ENCODE peak calls at places on chromosomes 5 and 9, in seven cellular contexts. C, Y, W, P, Z, O and A are unnamed samples.

GRCh38 chr5:60993875-60994571 is 49.0 kb downstream of the NDUFAF2 start:
- DNase-seq in C (no peak), Y (no peak), W (no peak), P (no peak), Z (no peak), O (no peak), A (no peak)

GRCh38 chr5:167770461-167770860 is 521.0 kb upstream of the WWC1 start:
- DNase-seq in C (no peak), Y (no peak), W (peak; percentile 92), P (no peak), Z (no peak), O (no peak), A (no peak)

GRCh38 chr5:175822225-175822624 is 49.2 kb upstream of the CPLX2 start:
- DNase-seq in C (no peak), Y (no peak), W (peak; percentile 5), P (no peak), Z (no peak), O (no peak), A (no peak)

GRCh38 chr9:32581512-32582143 is 8.7 kb upstream of the NDUFB6 start:
- DNase-seq in C (peak; percentile 81), Y (no peak), W (peak; percentile 67), P (peak; percentile 20), Z (no peak), O (peak; percentile 48), A (no peak)

GRCh38 chr5:109987355-109987754 is 297.6 kb downstream of the MAN2A1 start:
- DNase-seq in C (no peak), Y (no peak), W (peak; percentile 45), P (no peak), Z (no peak), O (no peak), A (no peak)

GRCh38 chr5:127313847-127314473 is 23.4 kb downstream of the MEGF10 start:
- DNase-seq in C (peak; percentile 65), Y (peak; percentile 71), W (peak; percentile 17), P (peak; percentile 43), Z (peak; percentile 27), O (peak; percentile 39), A (no peak)

GRCh38 chr9:114930063-114930812 is at the start of gene TNFSF8:
- DNase-seq in C (no peak), Y (peak; percentile 36), W (no peak), P (no peak), Z (no peak), O (no peak), A (no peak)

GRCh38 chr9:38117646-38118045 is 48.6 kb upstream of the SHB start:
- DNase-seq in C (no peak), Y (no peak), W (no peak), P (no peak), Z (no peak), O (no peak), A (no peak)

GRCh38 chr9:131524578-131525315 is 6.3 kb downstream of the UCK1 start:
- DNase-seq in C (no peak), Y (no peak), W (peak; percentile 17), P (no peak), Z (no peak), O (no peak), A (no peak)

GRCh38 chr9:4344946-4345345 is 45.1 kb upstream of the GLIS3 start:
- DNase-seq in C (no peak), Y (no peak), W (no peak), P (peak; percentile 38), Z (no peak), O (peak; percentile 84), A (no peak)

GRCh38 chr5:141851195-141851874 is 26.9 kb downstream of the PCDH1 start:
- DNase-seq in C (no peak), Y (no peak), W (no peak), P (no peak), Z (no peak), O (no peak), A (no peak)

GRCh38 chr5:63220244-63220643 is 641.6 kb downstream of the LRRC70 start:
- DNase-seq in C (no peak), Y (no peak), W (no peak), P (no peak), Z (no peak), O (no peak), A (no peak)

GRCh38 chr5:35316611-35317307 is 86.5 kb upstream of the PRLR start:
- DNase-seq in C (no peak), Y (no peak), W (peak; percentile 46), P (no peak), Z (no peak), O (peak; percentile 42), A (no peak)

GRCh38 chr5:141692919-141693848 is 11.2 kb upstream of the ARAP3 start:
- DNase-seq in C (no peak), Y (no peak), W (peak; percentile 69), P (no peak), Z (no peak), O (no peak), A (no peak)

GRCh38 chr5:90112293-90112692 is 297.3 kb downstream of the CETN3 start:
- DNase-seq in C (no peak), Y (no peak), W (no peak), P (no peak), Z (no peak), O (no peak), A (no peak)

GRCh38 chr9:126228111-126228778 is 98.4 kb upstream of the MVB12B start:
- DNase-seq in C (no peak), Y (no peak), W (no peak), P (no peak), Z (no peak), O (no peak), A (peak; percentile 46)

GRCh38 chr5:149283611-149284480 is 12.2 kb downstream of the AFAP1L1 start:
- DNase-seq in C (no peak), Y (no peak), W (no peak), P (no peak), Z (peak; percentile 66), O (no peak), A (no peak)

GRCh38 chr5:116517557-116517956 is 57.1 kb downstream of the SEMA6A start:
- DNase-seq in C (no peak), Y (no peak), W (no peak), P (no peak), Z (no peak), O (no peak), A (no peak)

GRCh38 chr5:14399054-14399657 is 182.4 kb upstream of the OTULINL start:
- DNase-seq in C (peak; percentile 46), Y (no peak), W (peak; percentile 69), P (no peak), Z (no peak), O (peak; percentile 31), A (no peak)

GRCh38 chr5:169300468-169301385 is at the start of gene SLIT3:
- DNase-seq in C (no peak), Y (peak; percentile 67), W (peak; percentile 88), P (no peak), Z (peak; percentile 46), O (peak; percentile 86), A (peak; percentile 92)

GRCh38 chr5:169302491-169303118 is 1.7 kb upstream of the SLIT3 start:
- DNase-seq in C (peak; percentile 74), Y (peak; percentile 74), W (peak; percentile 70), P (peak; percentile 56), Z (peak; percentile 47), O (peak; percentile 66), A (peak; percentile 74)

GRCh38 chr5:169302046-169302445 is 1.1 kb upstream of the SLIT3 start:
- DNase-seq in C (no peak), Y (no peak), W (no peak), P (no peak), Z (no peak), O (no peak), A (no peak)

GRCh38 chr5:169299651-169300467 is 1.1 kb downstream of the SLIT3 start:
- DNase-seq in C (no peak), Y (no peak), W (peak; percentile 37), P (no peak), Z (no peak), O (peak; percentile 10), A (no peak)

GRCh38 chr5:169301386-169301930 is 519 bp upstream of the SLIT3 start:
- DNase-seq in C (no peak), Y (no peak), W (peak; percentile 23), P (no peak), Z (no peak), O (no peak), A (peak; percentile 75)
- H3K4me1 ChIP-seq in C (no peaks in the 10 kb centered on the region), Y (peaks cover 7% of the 10 kb centered on the region), W (peaks cover 5% of the 10 kb centered on the region), P (no peaks in the 10 kb centered on the region), Z (peaks cover 6% of the 10 kb centered on the region), O (peaks cover 38% of the 10 kb centered on the region), A (peaks cover 41% of the 10 kb centered on the region)

GRCh38 chr9:79973627-79974026 is 401.9 kb downstream of the TLE4 start:
- DNase-seq in C (no peak), Y (no peak), W (no peak), P (no peak), Z (no peak), O (no peak), A (no peak)

GRCh38 chr9:79969866-79970265 is 398.1 kb downstream of the TLE4 start:
- DNase-seq in C (no peak), Y (no peak), W (no peak), P (no peak), Z (no peak), O (no peak), A (no peak)

GRCh38 chr9:79974806-79975422 is 403.1 kb downstream of the TLE4 start:
- DNase-seq in C (no peak), Y (peak; percentile 72), W (no peak), P (no peak), Z (no peak), O (no peak), A (no peak)

GRCh38 chr9:79968533-79968932 is 396.8 kb downstream of the TLE4 start:
- DNase-seq in C (no peak), Y (no peak), W (no peak), P (no peak), Z (no peak), O (no peak), A (no peak)

DNA sequence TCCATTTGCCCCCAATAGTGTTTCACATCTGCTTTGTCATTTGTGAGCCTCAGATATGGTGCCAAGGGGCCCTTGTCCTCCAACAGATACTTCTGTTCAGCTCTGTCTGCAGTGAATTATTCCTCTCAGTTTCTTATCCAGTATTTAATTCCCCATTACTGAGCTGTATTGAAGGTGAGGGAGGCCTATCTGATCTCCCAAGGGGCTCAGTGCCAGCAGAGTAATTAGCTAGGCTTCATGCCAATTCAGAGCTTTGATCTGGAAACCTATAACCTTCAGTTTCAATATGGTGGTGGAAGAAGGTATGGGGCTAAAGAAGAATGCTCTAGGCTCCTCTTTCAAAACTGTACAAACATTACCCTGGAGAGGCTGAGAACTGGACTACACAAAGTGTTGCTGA is 397.6 kb downstream of the TLE4 start:
- DNase-seq in C (no peak), Y (peak; percentile 71), W (no peak), P (no peak), Z (no peak), O (no peak), A (no peak)
- H3K27ac ChIP-seq in C (no peak overlapping the region), Y (no peak overlapping the region), W (no peak overlapping the region), P (no peak overlapping the region), Z (no peak overlapping the region), O (no peak overlapping the region), A (no peak overlapping the region)

DNA sequence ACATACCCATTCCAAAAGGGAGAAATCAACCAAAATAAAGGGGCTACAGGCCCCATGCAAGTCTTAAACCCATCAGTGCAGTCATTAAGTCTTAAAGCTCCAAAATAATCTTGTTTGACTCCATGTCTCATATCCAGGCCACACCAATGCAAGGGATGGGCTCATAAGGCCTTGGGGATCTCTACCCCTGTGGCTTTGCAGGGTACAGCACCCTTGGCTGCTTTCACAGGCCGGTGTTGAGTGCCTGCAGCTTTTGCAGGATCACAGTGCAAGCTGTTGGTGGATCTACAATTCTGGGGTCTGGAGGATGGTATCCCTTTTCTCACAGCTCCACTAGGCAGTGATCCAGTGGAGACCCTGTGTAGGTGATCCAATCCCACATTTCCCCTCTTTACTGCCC is 5.0 kb upstream of the SPINK14 start:
- DNase-seq in C (no peak), Y (no peak), W (no peak), P (no peak), Z (no peak), O (no peak), A (no peak)
- TF ChIP-seq CTCF in C (no peak), Y (no peak), W (no peak), P (no peak), Z (no peak), O (no peak), A (no peak)

GRCh38 chr5:135040331-135041144 is 6.5 kb upstream of the PITX1 start:
- DNase-seq in C (no peak), Y (no peak), W (no peak), P (no peak), Z (no peak), O (no peak), A (no peak)
- H3K4me1 ChIP-seq in C (peaks cover 6% of the 10 kb centered on the region), Y (peaks cover 21% of the 10 kb centered on the region), W (no peaks in the 10 kb centered on the region), P (no peaks in the 10 kb centered on the region), Z (peaks cover 4% of the 10 kb centered on the region), O (peaks cover 9% of the 10 kb centered on the region), A (peaks cover 20% of the 10 kb centered on the region)